ENCODE peak calls at places on chromosomes 12 and 14, in six cellular contexts. N is GM06990, Z is neural crest cell, Y is WTC11, L is endothelial cell of umbilical vein, K is stomach. O is an unnamed sample.

GRCh38 chr14:104087981-104088850 is 2.7 kb downstream of the ASPG start:
- DNase-seq in N (no peak), Z (no peak), Y (peak; percentile 9), L (no peak), K (peak; percentile 61), O (no peak)

GRCh38 chr12:22105542-22105941 is 59.5 kb downstream of the CMAS start:
- DNase-seq in N (no peak), Z (no peak), Y (no peak), L (no peak), K (no peak), O (no peak)

GRCh38 chr12:59452259-59452658 is 143.6 kb upstream of the SLC16A7 start:
- DNase-seq in N (no peak), Z (no peak), Y (no peak), L (peak; percentile 5), K (no peak), O (no peak)

GRCh38 chr12:109739747-109740693 is 26.4 kb downstream of the FAM222A start:
- DNase-seq in N (no peak), Z (no peak), Y (peak; percentile 69), L (no peak), K (peak; percentile 40), O (no peak)

GRCh38 chr12:639988-640387 is 23.3 kb downstream of the NINJ2 start:
- DNase-seq in N (no peak), Z (no peak), Y (no peak), L (peak; percentile 24), K (no peak), O (no peak)

GRCh38 chr12:27217590-27217989 is 26.5 kb upstream of the STK38L start:
- DNase-seq in N (no peak), Z (no peak), Y (no peak), L (no peak), K (no peak), O (no peak)

GRCh38 chr12:114732426-114733030 is 48.6 kb upstream of the TBX3 start:
- DNase-seq in N (no peak), Z (no peak), Y (no peak), L (no peak), K (no peak), O (no peak)

GRCh38 chr12:115984607-115985006 is 292.9 kb downstream of the MED13L start:
- DNase-seq in N (no peak), Z (no peak), Y (no peak), L (no peak), K (no peak), O (no peak)

GRCh38 chr14:91019673-91020072 is 40.8 kb downstream of the RPS6KA5 start:
- DNase-seq in N (no peak), Z (no peak), Y (no peak), L (no peak), K (no peak), O (no peak)

GRCh38 chr12:130041983-130042812 is 120.1 kb upstream of the FZD10 start:
- DNase-seq in N (no peak), Z (peak; percentile 94), Y (peak; percentile 68), L (no peak), K (no peak), O (peak; percentile 48)

GRCh38 chr12:22083167-22083566 is 37.1 kb downstream of the CMAS start:
- DNase-seq in N (no peak), Z (no peak), Y (no peak), L (peak; percentile 56), K (no peak), O (peak; percentile 24)

GRCh38 chr12:77319141-77319540 is 253.8 kb upstream of the E2F7 start:
- DNase-seq in N (no peak), Z (no peak), Y (no peak), L (no peak), K (no peak), O (no peak)

GRCh38 chr14:75247286-75247922 is 31.2 kb upstream of the FOS start:
- DNase-seq in N (peak; percentile 24), Z (no peak), Y (no peak), L (no peak), K (no peak), O (peak; percentile 47)

GRCh38 chr12:12510141-12510540 is 52.5 kb downstream of the DUSP16 start:
- DNase-seq in N (no peak), Z (no peak), Y (no peak), L (no peak), K (no peak), O (no peak)

GRCh38 chr12:62800707-62801400 is 134.1 kb downstream of the PPM1H start:
- DNase-seq in N (no peak), Z (no peak), Y (no peak), L (no peak), K (no peak), O (no peak)

GRCh38 chr12:91978143-91978542 is 167.5 kb downstream of the BTG1 start:
- DNase-seq in N (no peak), Z (no peak), Y (no peak), L (no peak), K (no peak), O (no peak)

GRCh38 chr14:66496911-66497310 is 10.7 kb downstream of the CCDC196 start:
- DNase-seq in N (no peak), Z (no peak), Y (no peak), L (no peak), K (no peak), O (no peak)

GRCh38 chr14:99257673-99258221 is 14.2 kb downstream of the BCL11B start:
- DNase-seq in N (no peak), Z (no peak), Y (no peak), L (no peak), K (no peak), O (no peak)

GRCh38 chr12:122860052-122860853 is 25.0 kb downstream of the HIP1R start:
- DNase-seq in N (peak; percentile 66), Z (peak; percentile 91), Y (peak; percentile 89), L (peak; percentile 63), K (peak; percentile 87), O (peak; percentile 92)

GRCh38 chr12:33180921-33181320 is 258.7 kb downstream of the SYT10 start:
- DNase-seq in N (no peak), Z (no peak), Y (no peak), L (no peak), K (no peak), O (no peak)

GRCh38 chr12:85363382-85364190 is 83.6 kb downstream of the ALX1 start:
- DNase-seq in N (no peak), Z (no peak), Y (no peak), L (peak; percentile 91), K (no peak), O (no peak)

GRCh38 chr14:103718572-103718971 is 3.0 kb downstream of the ZFYVE21 start:
- DNase-seq in N (no peak), Z (no peak), Y (no peak), L (no peak), K (no peak), O (no peak)

GRCh38 chr12:64389154-64389553 is 1.4 kb downstream of the C12orf56 start:
- DNase-seq in N (no peak), Z (no peak), Y (no peak), L (no peak), K (no peak), O (no peak)

DNA sequence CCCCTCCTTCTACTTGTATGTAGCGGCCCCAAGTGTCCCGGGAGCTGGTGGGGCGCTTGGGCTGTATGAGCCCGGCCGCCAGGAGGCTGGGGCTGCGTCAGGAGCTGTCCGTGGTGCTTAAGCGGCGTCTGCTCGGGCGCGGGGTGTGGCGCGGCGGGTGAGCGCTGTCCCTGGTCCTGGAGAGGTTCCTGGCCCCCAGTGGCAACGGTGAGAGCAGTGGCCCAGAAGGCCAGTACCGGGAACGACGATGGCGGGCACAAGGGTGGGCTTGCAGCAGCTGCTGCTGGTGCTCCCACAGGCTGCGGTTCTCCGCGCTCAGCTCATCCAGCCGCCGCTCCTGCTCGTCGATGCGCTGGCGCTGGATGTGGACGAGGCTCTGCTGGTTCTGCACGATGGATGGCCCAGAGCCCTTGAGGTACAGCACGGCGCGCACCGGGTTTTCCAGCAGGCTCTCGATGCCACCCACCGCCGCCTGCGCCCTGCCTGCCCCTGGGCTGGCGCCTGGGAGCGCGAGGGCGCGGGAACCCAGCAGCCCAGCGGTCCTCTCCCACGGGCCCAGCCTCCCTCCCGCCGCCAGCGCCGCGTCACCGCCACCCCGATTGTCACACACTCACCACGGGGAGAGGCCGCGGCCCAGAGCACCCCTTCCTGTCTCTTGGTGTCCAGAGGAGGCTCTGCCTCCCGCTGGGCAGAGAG is 41.9 kb upstream of the FKBP4 start:
- DNase-seq in N (peak; percentile 43), Z (peak; percentile 92), Y (peak; percentile 93), L (peak; percentile 69), K (peak; percentile 79), O (peak; percentile 89)
- TF ChIP-seq CTCF in N (no peak), Z (peak; percentile 20), Y (no peak), L (no peak), K (no peak), O (no peak)

GRCh38 chr12:25957898-25958253 is 606 bp upstream of the RASSF8 start:
- DNase-seq in N (no peak), Z (no peak), Y (no peak), L (peak; percentile 93), K (no peak), O (no peak)

GRCh38 chr12:25958254-25959068 is at the start of gene RASSF8:
- DNase-seq in N (peak; percentile 37), Z (peak; percentile 64), Y (peak; percentile 77), L (peak; percentile 74), K (peak; percentile 69), O (peak; percentile 83)

GRCh38 chr12:25959069-25959961 is 833 bp downstream of the RASSF8 start:
- DNase-seq in N (peak; percentile 18), Z (peak; percentile 24), Y (peak; percentile 57), L (peak; percentile 71), K (peak; percentile 27), O (no peak)

GRCh38 chr12:25960926-25961325 is 2.4 kb downstream of the RASSF8 start:
- DNase-seq in N (no peak), Z (no peak), Y (no peak), L (no peak), K (no peak), O (no peak)

DNA sequence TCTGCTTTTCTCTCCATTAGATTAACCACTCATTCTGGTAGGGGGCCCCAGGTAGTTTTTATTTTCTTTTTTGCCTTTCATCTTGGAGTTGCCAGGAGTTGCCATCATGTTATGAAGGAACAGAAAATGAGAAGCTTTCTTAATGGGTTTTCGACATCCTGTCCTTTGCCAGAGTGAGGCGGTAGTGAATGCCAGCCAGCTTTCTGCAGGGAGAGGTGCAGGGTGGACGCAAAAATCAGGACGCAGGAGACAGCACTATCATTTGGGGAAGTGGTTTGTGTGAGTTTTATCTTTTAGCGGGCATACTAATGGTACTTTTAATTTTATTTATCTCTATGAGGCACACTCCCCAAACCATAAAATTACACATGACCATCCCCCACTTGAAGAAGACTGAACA is 1.7 kb downstream of the RASSF8 start:
- DNase-seq in N (no peak), Z (no peak), Y (no peak), L (peak; percentile 46), K (no peak), O (no peak)
- TF ChIP-seq CTCF in N (no peak), Z (no peak), Y (no peak), L (no peak), K (no peak), O (no peak)

GRCh38 chr14:64088647-64088964 is 205.6 kb downstream of the ESR2 start:
- DNase-seq in N (no peak), Z (no peak), Y (no peak), L (no peak), K (no peak), O (no peak)
- TF ChIP-seq CTCF in N (no peak), Z (no peak), Y (no peak), L (no peak), K (no peak), O (no peak)

DNA sequence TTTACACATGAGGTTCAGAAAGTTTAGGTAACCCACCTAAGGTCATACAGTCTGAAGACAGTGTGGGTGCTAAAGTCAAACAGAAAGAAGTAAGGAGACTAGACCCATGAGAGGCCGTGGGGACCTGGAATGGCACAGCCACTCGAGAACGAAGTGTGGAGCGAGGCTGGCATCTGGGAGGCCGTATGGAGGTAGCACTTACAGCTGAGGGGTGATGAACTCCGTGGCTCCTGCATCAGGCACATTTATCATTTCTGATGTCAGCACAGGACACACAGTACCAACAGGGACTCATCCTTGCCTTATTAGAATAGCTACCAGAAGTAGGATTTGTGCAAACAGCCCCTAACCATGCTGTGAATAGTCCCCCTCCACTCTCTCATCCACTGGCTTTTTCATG is 30.5 kb downstream of the CRACR2A start:
- DNase-seq in N (no peak), Z (no peak), Y (no peak), L (no peak), K (no peak), O (no peak)
- TF ChIP-seq CTCF in N (no peak), Z (no peak), Y (no peak), L (no peak), K (no peak), O (no peak)